ENCODE peak calls at places on chromosomes 1 and 21, in five cellular contexts. Y, X, P, J and S are unnamed samples.

GRCh38 chr1:40248429-40248828 is 692 bp downstream of the TMCO2 start:
- DNase-seq in J (no peak), P (no peak), Y (no peak), X (peak), S (no peak)

GRCh38 chr1:183234660-183235476 is 48.8 kb downstream of the LAMC2 start:
- DNase-seq in Y (peak), P (no peak), X (peak), J (no peak), S (no peak)

GRCh38 chr1:202571719-202572339 is 138.4 kb downstream of the SYT2 start:
- DNase-seq in Y (no peak), X (no peak), P (no peak), J (peak), S (peak)

GRCh38 chr1:226915672-226915995 is 24.5 kb upstream of the COQ8A start:
- DNase-seq in P (no peak), J (no peak), X (no peak), Y (no peak), S (peak)

GRCh38 chr1:3003039-3003940 is 18.0 kb upstream of the ACTRT2 start:
- DNase-seq in Y (no peak), J (no peak), P (no peak), X (no peak), S (no peak)

GRCh38 chr1:85296980-85297379 is 20.5 kb upstream of the BCL10 start:
- DNase-seq in Y (no peak), J (no peak), X (no peak), P (no peak), S (no peak)

GRCh38 chr1:111513410-111514020 is 10.1 kb upstream of the ADORA3 start:
- DNase-seq in Y (peak), P (no peak), J (no peak), X (no peak), S (no peak)

GRCh38 chr21:31347435-31348032 is 3.5 kb upstream of the TIAM1 start:
- DNase-seq in X (no peak), J (peak), Y (no peak), P (no peak), S (no peak)

GRCh38 chr1:217734973-217735372 is 103.8 kb downstream of the SPATA17 start:
- DNase-seq in X (no peak), Y (no peak), P (no peak), J (no peak), S (no peak)

GRCh38 chr1:9181176-9181906 is 52.4 kb upstream of the GPR157 start:
- DNase-seq in X (no peak), J (peak), Y (no peak), P (peak), S (peak)